ENCODE peak calls at places on chromosome 14, in eight cellular contexts. S is AG04449, P is tibial artery, T is A549, F is ovary, K is IMR-90, Q is fibroblast of lung, C is retinal pigment epithelial cell. D is an unnamed sample.
A peak's percentile ranks its signal among the peaks of the same experiment; 100 is the strongest.

GRCh38 chr14:28142400-28143015 is 624.1 kb upstream of the FOXG1 start:
- DNase-seq in S (no peak), P (no peak), T (peak; percentile 29), F (no peak), K (no peak), Q (peak; percentile 6), C (no peak), D (peak; percentile 1)

GRCh38 chr14:34931206-34931605 is 51.6 kb upstream of the SRP54 start:
- DNase-seq in S (no peak), P (no peak), T (peak; percentile 22), F (no peak), K (peak; percentile 11), Q (no peak), C (no peak), D (peak; percentile 52)

GRCh38 chr14:96489327-96489726 is 12.9 kb upstream of the PAPOLA start:
- DNase-seq in S (no peak), P (no peak), T (no peak), F (no peak), K (no peak), Q (no peak), C (no peak), D (no peak)

GRCh38 chr14:100575266-100575995 is 11.8 kb downstream of the BEGAIN start:
- DNase-seq in S (no peak), P (no peak), T (no peak), F (no peak), K (no peak), Q (no peak), C (no peak), D (no peak)

GRCh38 chr14:63897706-63898105 is 44.9 kb downstream of the SYNE2 start:
- DNase-seq in S (peak; percentile 61), P (no peak), T (no peak), F (no peak), K (peak; percentile 70), Q (peak; percentile 88), C (peak; percentile 76), D (no peak)

GRCh38 chr14:46999661-47000060 is 348.1 kb upstream of the RPL10L start:
- DNase-seq in S (no peak), P (no peak), T (no peak), F (no peak), K (no peak), Q (no peak), C (no peak), D (no peak)

GRCh38 chr14:29348504-29348903 is 579.1 kb downstream of the PRKD1 start:
- DNase-seq in S (no peak), P (no peak), T (no peak), F (no peak), K (peak; percentile 21), Q (peak; percentile 36), C (no peak), D (no peak)

GRCh38 chr14:31749275-31749674 is 188.1 kb downstream of the NUBPL start:
- DNase-seq in S (no peak), P (no peak), T (no peak), F (no peak), K (no peak), Q (no peak), C (no peak), D (no peak)

GRCh38 chr14:36524874-36525745 is 5.1 kb upstream of the NKX2-1 start:
- DNase-seq in S (no peak), P (no peak), T (peak; percentile 78), F (no peak), K (no peak), Q (no peak), C (peak; percentile 1), D (no peak)

GRCh38 chr14:23831591-23831990 is 122.0 kb upstream of the DHRS4 start:
- DNase-seq in S (no peak), P (no peak), T (no peak), F (no peak), K (no peak), Q (no peak), C (no peak), D (no peak)

GRCh38 chr14:24334431-24335271 is at the start of gene ADCY4:
- DNase-seq in S (no peak), P (no peak), T (no peak), F (peak; percentile 39), K (no peak), Q (no peak), C (no peak), D (no peak)

GRCh38 chr14:52850520-52850919 is 59.1 kb upstream of the GNPNAT1 start:
- DNase-seq in S (no peak), P (no peak), T (no peak), F (no peak), K (no peak), Q (peak; percentile 10), C (peak; percentile 65), D (peak; percentile 52)

GRCh38 chr14:81517798-81518398 is 15.8 kb downstream of the SEL1L start:
- DNase-seq in S (no peak), P (peak; percentile 47), T (no peak), F (peak; percentile 36), K (peak; percentile 67), Q (peak; percentile 13), C (no peak), D (peak; percentile 57)

GRCh38 chr14:35927727-35928126 is 101.6 kb downstream of the BRMS1L start:
- DNase-seq in S (no peak), P (no peak), T (peak; percentile 24), F (no peak), K (no peak), Q (peak; percentile 4), C (no peak), D (no peak)

GRCh38 chr14:66104486-66104885 is 381.7 kb upstream of the CCDC196 start:
- DNase-seq in S (no peak), P (no peak), T (no peak), F (no peak), K (no peak), Q (no peak), C (no peak), D (no peak)

GRCh38 chr14:77260631-77261030 is 10.4 kb downstream of the NGB start:
- DNase-seq in S (no peak), P (no peak), T (no peak), F (no peak), K (no peak), Q (no peak), C (peak; percentile 14), D (no peak)

GRCh38 chr14:30648471-30648870 is 26.4 kb downstream of the SCFD1 start:
- DNase-seq in S (no peak), P (no peak), T (no peak), F (no peak), K (no peak), Q (no peak), C (no peak), D (no peak)

GRCh38 chr14:89015016-89015415 is 190.6 kb downstream of the TTC8 start:
- DNase-seq in S (no peak), P (no peak), T (no peak), F (no peak), K (no peak), Q (no peak), C (no peak), D (no peak)
- TF ChIP-seq CTCF in S (no peak), P (no peak), T (no peak), F (no peak), K (peak; percentile 21), Q (peak; percentile 19), C (peak; percentile 26), D (peak; percentile 31)

DNA sequence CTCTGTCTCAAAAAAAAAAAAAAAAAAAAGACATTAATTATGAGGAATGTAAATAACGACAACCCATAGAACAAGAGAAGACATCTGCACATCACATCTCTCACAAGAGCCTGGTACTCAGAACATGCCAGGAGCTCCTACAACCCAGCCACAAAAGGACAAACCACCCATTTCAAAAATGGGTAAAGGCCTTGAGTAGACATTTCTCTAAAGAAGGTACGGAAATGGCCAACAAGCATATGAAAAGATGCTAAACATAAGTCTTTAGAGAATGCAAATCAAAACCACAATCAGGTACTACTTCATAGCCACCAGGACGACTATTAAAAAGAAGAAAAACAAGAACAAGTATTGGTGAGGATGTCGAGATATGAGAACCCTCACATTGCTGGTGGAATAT is 13.3 kb downstream of the AMN start:
- DNase-seq in S (no peak), P (no peak), T (no peak), F (no peak), K (no peak), Q (no peak), C (no peak), D (no peak)
- H3K4me3 ChIP-seq in S (no peak overlapping the region), P (no peak overlapping the region), T (no peak overlapping the region), F (no peak overlapping the region), K (no peak overlapping the region), Q (no peak overlapping the region), C (no peak overlapping the region), D (no peak overlapping the region)

GRCh38 chr14:74516451-74517155 is 23.0 kb downstream of the ISCA2 start:
- DNase-seq in S (no peak), P (no peak), T (peak; percentile 24), F (no peak), K (peak; percentile 25), Q (peak; percentile 53), C (no peak), D (peak; percentile 32)

GRCh38 chr14:74514471-74514932 is 20.9 kb downstream of the ISCA2 start:
- DNase-seq in S (no peak), P (peak; percentile 55), T (no peak), F (peak; percentile 50), K (peak; percentile 52), Q (peak; percentile 95), C (no peak), D (no peak)

GRCh38 chr14:74517731-74518130 is 24.2 kb downstream of the ISCA2 start:
- DNase-seq in S (no peak), P (no peak), T (no peak), F (no peak), K (no peak), Q (no peak), C (no peak), D (no peak)

GRCh38 chr14:74518221-74518620 is 24.7 kb downstream of the ISCA2 start:
- DNase-seq in S (no peak), P (no peak), T (no peak), F (no peak), K (no peak), Q (no peak), C (no peak), D (no peak)

GRCh38 chr14:74515891-74516412 is 22.4 kb downstream of the ISCA2 start:
- DNase-seq in S (no peak), P (no peak), T (no peak), F (no peak), K (no peak), Q (no peak), C (no peak), D (no peak)
- TF ChIP-seq CTCF in S (no peak), P (no peak), T (no peak), F (no peak), K (no peak), Q (no peak), C (no peak), D (no peak)

GRCh38 chr14:65096323-65097089 is 5.8 kb downstream of the MAX start:
- DNase-seq in S (no peak), P (peak; percentile 48), T (no peak), F (no peak), K (no peak), Q (peak; percentile 64), C (no peak), D (peak; percentile 16)

GRCh38 chr14:65095633-65096205 is 6.6 kb downstream of the MAX start:
- DNase-seq in S (peak; percentile 50), P (peak; percentile 76), T (no peak), F (peak; percentile 44), K (peak; percentile 74), Q (peak; percentile 89), C (peak; percentile 44), D (peak; percentile 9)

DNA sequence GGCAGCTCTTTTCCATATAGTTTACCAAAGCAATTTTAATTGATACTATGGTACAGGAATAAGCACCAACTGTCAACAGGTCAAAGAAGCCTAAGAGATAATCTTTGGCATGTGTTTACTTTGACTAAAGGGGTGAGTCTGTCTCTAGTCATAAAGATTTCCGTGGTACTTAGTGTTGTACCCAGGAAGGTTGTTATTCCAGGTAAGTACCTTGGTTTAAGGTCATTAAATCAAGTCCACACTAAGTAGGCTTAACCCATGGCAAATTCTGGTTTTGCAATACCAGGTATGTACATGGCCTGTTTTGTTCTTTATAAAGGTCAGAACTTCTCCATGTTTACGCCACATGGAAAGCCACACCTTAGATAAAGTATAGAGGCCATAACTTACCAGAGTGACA is 10.0 kb downstream of the MAX start:
- DNase-seq in S (no peak), P (no peak), T (no peak), F (no peak), K (no peak), Q (no peak), C (no peak), D (no peak)
- H3K4me3 ChIP-seq in S (no peak overlapping the region), P (no peak overlapping the region), T (no peak overlapping the region), F (no peak overlapping the region), K (no peak overlapping the region), Q (no peak overlapping the region), C (no peak overlapping the region), D (no peak overlapping the region)

D was measured in foreskin fibroblast.